ENCODE peak calls at places on chromosomes 6 and 20, in six cellular contexts. T, H, W, G, D and V are unnamed samples.
A peak's percentile ranks its signal among the peaks of the same experiment; 100 is the strongest.

GRCh38 chr6:113994934-113995342 is 24.0 kb upstream of the HDAC2 start:
- DNase-seq in T (peak; percentile 50), H (no peak), W (peak; percentile 65), G (no peak), D (peak; percentile 85), V (peak; percentile 6)

GRCh38 chr20:50126662-50127061 is 13.7 kb upstream of the UBE2V1 start:
- DNase-seq in T (no peak), H (no peak), W (no peak), G (no peak), D (no peak), V (no peak)

GRCh38 chr6:3162565-3163247 is 5.4 kb upstream of the TUBB2A start:
- DNase-seq in T (no peak), H (peak; percentile 27), W (peak; percentile 32), G (peak; percentile 79), D (peak; percentile 44), V (peak; percentile 50)

GRCh38 chr6:130178692-130179091 is 44.1 kb downstream of the SAMD3 start:
- DNase-seq in T (peak; percentile 51), H (no peak), W (no peak), G (no peak), D (peak; percentile 85), V (no peak)

GRCh38 chr20:2212457-2213005 is 83.3 kb upstream of the TGM3 start:
- DNase-seq in T (no peak), H (no peak), W (no peak), G (no peak), D (no peak), V (no peak)

GRCh38 chr6:167005350-167006159 is 6.4 kb downstream of the CEP43 start:
- DNase-seq in T (no peak), H (no peak), W (no peak), G (no peak), D (no peak), V (no peak)

GRCh38 chr6:25777031-25777430 is 22.5 kb downstream of the SLC17A4 start:
- DNase-seq in T (no peak), H (no peak), W (no peak), G (no peak), D (no peak), V (no peak)

GRCh38 chr6:26224940-26225847 is 138.0 kb downstream of the HFE start:
- DNase-seq in T (no peak), H (no peak), W (no peak), G (no peak), D (peak; percentile 90), V (no peak)

GRCh38 chr6:20056350-20056992 is 155.8 kb downstream of the MBOAT1 start:
- DNase-seq in T (no peak), H (no peak), W (no peak), G (no peak), D (peak; percentile 55), V (no peak)

GRCh38 chr20:8073024-8073832 is 53.7 kb upstream of the TMX4 start:
- DNase-seq in T (peak; percentile 61), H (no peak), W (peak; percentile 42), G (no peak), D (peak; percentile 49), V (no peak)